ENCODE peak calls at places on chromosomes 13 and 19, in eight cellular contexts. V is activated naive CD4-positive, alpha-beta T cell treated with anti-CD3 and anti-CD28 coated beads, Interleukin-2, amount 10 ng/mL, durations not matched to agents 7 days and 5 days; O is HFFc6; T is activated CD8-positive, alpha-beta memory T cell treated with anti-CD3 and anti-CD28 coated beads, Interleukin-2, amount 50 U/mL, for 4 hours; H is B cell; U is GDM1; S is astrocyte of the hippocampus; I is thoracic aorta. K is an unnamed sample.

GRCh38 chr19:47110521-47111080 is 3.0 kb downstream of the ZC3H4 start:
- DNase-seq in T (peak), O (no peak), V (peak), H (peak), S (peak), U (no peak), I (no peak), K (no peak)

GRCh38 chr13:44455781-44456180 is 82.2 kb downstream of the SERP2 start:
- DNase-seq in U (no peak), H (no peak), T (no peak), I (no peak), V (no peak), O (no peak), S (no peak), K (no peak)

GRCh38 chr13:110818747-110819146 is 96.1 kb downstream of the ANKRD10 start:
- DNase-seq in T (no peak), V (no peak), H (no peak), U (no peak), I (no peak), O (no peak), S (no peak), K (no peak)

GRCh38 chr19:28785961-28786360 is 427.0 kb downstream of the UQCRFS1 start:
- DNase-seq in V (no peak), H (no peak), U (no peak), S (no peak), I (no peak), T (no peak), O (no peak), K (no peak)

GRCh38 chr19:55080121-55080914 is 4.6 kb downstream of the EPS8L1 start:
- DNase-seq in O (no peak), U (no peak), T (peak), S (peak), I (no peak), V (peak), H (peak), K (peak)

GRCh38 chr19:52473655-52474350 is 20.4 kb downstream of the ZNF578 start:
- DNase-seq in U (no peak), V (no peak), T (no peak), O (no peak), H (no peak), I (no peak), S (no peak), K (no peak)

GRCh38 chr19:42528354-42529247 is at the start of gene CEACAM1:
- DNase-seq in T (peak), U (peak), S (no peak), H (peak), I (no peak), V (peak), O (no peak), K (peak)

GRCh38 chr13:32581177-32581786 is 5.0 kb upstream of the PDS5B start:
- DNase-seq in I (no peak), O (peak), V (no peak), S (peak), U (no peak), T (no peak), H (peak), K (peak)

GRCh38 chr13:25871389-25872125 is 180.3 kb downstream of the SHISA2 start:
- DNase-seq in T (no peak), O (no peak), V (no peak), U (no peak), H (no peak), S (no peak), I (no peak), K (no peak)

GRCh38 chr13:105665284-105665683 is 870.2 kb downstream of the EFNB2 start:
- DNase-seq in V (no peak), O (no peak), S (peak), T (no peak), U (no peak), H (no peak), I (no peak), K (no peak)

GRCh38 chr19:44071824-44072542 is at the start of gene ZNF284:
- DNase-seq in H (peak), U (peak), V (peak), S (peak), T (peak), O (peak), I (peak), K (peak)

GRCh38 chr19:55175117-55175867 is 4.8 kb downstream of the SYT5 start:
- DNase-seq in V (no peak), H (no peak), T (no peak), O (no peak), I (no peak), S (no peak), U (no peak), K (no peak)

GRCh38 chr13:106028916-106029315 is 506.5 kb downstream of the EFNB2 start:
- DNase-seq in S (peak), O (peak), T (no peak), H (no peak), V (no peak), I (no peak), U (no peak), K (no peak)

GRCh38 chr19:45173816-45174215 is 4.2 kb downstream of the TRAPPC6A start:
- DNase-seq in O (peak), H (peak), V (no peak), I (no peak), S (peak), U (no peak), T (no peak), K (no peak)

GRCh38 chr19:4609878-4610511 is 29.3 kb upstream of the TNFAIP8L1 start:
- DNase-seq in T (no peak), U (peak), H (peak), O (no peak), I (no peak), V (no peak), S (peak), K (no peak)

GRCh38 chr19:42115219-42115618 is 17.0 kb downstream of the POU2F2 start:
- DNase-seq in U (no peak), V (no peak), S (peak), I (no peak), O (peak), T (no peak), H (no peak), K (no peak)

GRCh38 chr19:58067240-58067912 is 8.3 kb downstream of the ZNF135 start:
- DNase-seq in I (no peak), U (no peak), V (no peak), O (no peak), S (no peak), H (no peak), T (no peak), K (no peak)

GRCh38 chr19:13055213-13056051 is 47.2 kb downstream of the LYL1 start:
- DNase-seq in S (peak), I (peak), T (no peak), O (peak), V (no peak), H (no peak), U (no peak), K (no peak)

K was measured in GM10248.